ENCODE peak calls at places on chromosome 12, in nine cellular contexts. Q is ovary, N is mesothelial cell of epicardium, A is fibroblast of lung, L is stomach, Y is cardiac fibroblast, P is RWPE1, M is foreskin keratinocyte, Z is A549. U is an unnamed sample.

GRCh38 chr12:7060353-7060954 is at the start of gene C1S:
- DNase-seq in P (peak; percentile 88), L (peak; percentile 39), N (no peak), Q (peak; percentile 92), Z (peak; percentile 95), M (peak; percentile 89), A (peak; percentile 99), Y (peak; percentile 99), U (peak; percentile 6)

GRCh38 chr12:95385646-95386045 is 88.3 kb upstream of the METAP2 start:
- DNase-seq in Z (no peak), Y (peak; percentile 70), N (no peak), A (peak; percentile 77), P (no peak), Q (peak; percentile 24), L (no peak), M (no peak), U (no peak)

GRCh38 chr12:12336049-12336411 is 14.0 kb downstream of the MANSC1 start:
- DNase-seq in L (peak; percentile 42), Z (no peak), N (no peak), Q (no peak), Y (peak; percentile 36), A (no peak), M (peak; percentile 32), P (no peak), U (no peak)

GRCh38 chr12:43842259-43842658 is 6.4 kb downstream of the TMEM117 start:
- DNase-seq in A (no peak), Q (no peak), N (no peak), M (no peak), L (no peak), P (no peak), Z (no peak), Y (no peak), U (no peak)

GRCh38 chr12:52186135-52186840 is 5.5 kb downstream of the KRT80 start:
- DNase-seq in Z (no peak), A (peak; percentile 73), M (peak; percentile 83), N (no peak), L (no peak), Y (peak; percentile 51), P (peak; percentile 77), Q (no peak), U (no peak)

GRCh38 chr12:69284131-69284530 is 44.8 kb downstream of the CPSF6 start:
- DNase-seq in Z (peak; percentile 79), A (peak; percentile 77), L (peak; percentile 70), N (peak; percentile 28), M (no peak), Q (peak; percentile 81), P (peak; percentile 52), Y (peak; percentile 84), U (peak; percentile 81)

GRCh38 chr12:99390707-99391106 is 256.8 kb upstream of the GARIN6 start:
- DNase-seq in N (no peak), Q (no peak), A (no peak), Z (peak; percentile 27), Y (no peak), L (no peak), P (no peak), M (no peak), U (peak; percentile 65)

GRCh38 chr12:109727039-109727723 is 13.6 kb downstream of the FAM222A start:
- DNase-seq in P (no peak), Q (no peak), L (peak; percentile 50), Z (no peak), M (no peak), A (no peak), N (peak; percentile 12), Y (no peak), U (peak; percentile 77)

GRCh38 chr12:4477133-4477532 is 31.5 kb upstream of the FGF6 start:
- DNase-seq in P (no peak), A (no peak), Z (no peak), L (no peak), N (no peak), Q (no peak), Y (no peak), M (no peak), U (no peak)

GRCh38 chr12:52207106-52207505 is 15.3 kb upstream of the KRT80 start:
- DNase-seq in P (no peak), Q (no peak), Z (no peak), Y (no peak), N (no peak), A (no peak), M (no peak), L (no peak), U (no peak)

GRCh38 chr12:1661553-1662335 is 29.1 kb upstream of the ADIPOR2 start:
- DNase-seq in Z (peak; percentile 91), A (peak; percentile 87), Y (peak; percentile 92), M (peak; percentile 84), N (peak; percentile 62), L (peak; percentile 96), P (peak; percentile 85), Q (peak; percentile 87), U (peak; percentile 86)

GRCh38 chr12:107318554-107318803 is 225.1 kb upstream of the CRY1 start:
- DNase-seq in Z (no peak), L (no peak), Q (no peak), A (no peak), N (no peak), M (peak; percentile 72), P (peak; percentile 7), Y (no peak), U (no peak)

GRCh38 chr12:107891967-107892366 is 117.5 kb downstream of the ASCL4 start:
- DNase-seq in N (no peak), L (no peak), M (no peak), P (no peak), Q (no peak), Y (peak; percentile 11), A (peak; percentile 3), Z (peak; percentile 24), U (peak; percentile 56)

GRCh38 chr12:115922952-115923564 is 354.4 kb downstream of the MED13L start:
- DNase-seq in Y (peak; percentile 12), M (no peak), N (no peak), Q (no peak), L (no peak), Z (peak; percentile 53), A (peak; percentile 29), P (no peak), U (no peak)

GRCh38 chr12:73599268-73599667 is 938.4 kb upstream of the ATXN7L3B start:
- DNase-seq in M (no peak), A (no peak), Y (no peak), N (no peak), P (no peak), Q (no peak), Z (no peak), L (no peak), U (no peak)

GRCh38 chr12:68007023-68007422 is 17.8 kb downstream of the IFNG-AS1 start:
- DNase-seq in Y (no peak), Q (no peak), N (no peak), P (no peak), M (no peak), L (no peak), A (peak; percentile 14), Z (no peak), U (no peak)

GRCh38 chr12:57008113-57008687 is 1.9 kb upstream of the ZBTB39 start:
- DNase-seq in A (peak; percentile 84), Z (peak; percentile 79), L (no peak), N (no peak), M (peak; percentile 47), P (peak; percentile 57), Y (peak; percentile 85), Q (no peak), U (peak; percentile 61)

GRCh38 chr12:6635856-6636521 is at the start of gene LPAR5:
- DNase-seq in M (peak; percentile 84), Y (peak; percentile 7), L (peak; percentile 78), Z (peak; percentile 66), N (no peak), P (peak; percentile 91), A (no peak), Q (no peak), U (no peak)

GRCh38 chr12:1373887-1374286 is 220.5 kb downstream of the FBXL14 start:
- DNase-seq in Z (no peak), Y (peak; percentile 70), P (no peak), L (no peak), M (no peak), A (peak; percentile 72), Q (no peak), N (no peak), U (no peak)

DNA sequence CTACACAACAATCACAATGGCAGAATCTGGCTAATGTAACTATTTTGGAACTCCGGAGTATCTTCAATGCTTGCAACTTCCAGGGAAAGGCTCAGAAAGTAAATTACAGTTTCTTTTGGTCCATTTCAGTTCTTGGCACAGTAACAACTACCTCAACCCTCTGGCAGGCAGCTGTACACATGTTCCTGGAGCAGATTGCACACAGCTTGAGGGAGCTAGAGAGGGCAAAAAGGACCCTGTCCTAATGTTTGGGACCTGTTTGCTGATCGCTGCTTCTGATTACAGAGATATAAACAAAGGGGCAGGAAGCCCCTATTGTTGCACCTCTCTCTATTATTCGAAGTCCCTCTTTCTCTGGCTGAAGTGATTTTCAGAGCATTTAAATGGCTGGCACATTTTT is 35.2 kb upstream of the SLC38A1 start:
- DNase-seq in N (no peak), Y (peak; percentile 19), M (no peak), Q (no peak), L (no peak), Z (no peak), A (peak; percentile 34), P (no peak), U (no peak)
- TF ChIP-seq CTCF in N (no peak), Y (no peak), M (no peak), Q (no peak), L (no peak), Z (no peak), A (no peak), P (no peak), U (no peak)

GRCh38 chr12:16449459-16449858 is 102.0 kb downstream of the MGST1 start:
- DNase-seq in A (no peak), N (no peak), L (no peak), Q (no peak), Y (peak; percentile 11), Z (no peak), M (no peak), P (no peak), U (no peak)
- TF ChIP-seq CTCF in A (no peak), N (no peak), L (no peak), Q (no peak), Y (no peak), Z (no peak), M (peak; percentile 14), P (no peak), U (no peak)

GRCh38 chr12:34033628-34034296 is 11.5 kb downstream of the ALG10 start:
- DNase-seq in M (peak; percentile 13), Y (peak; percentile 43), N (no peak), Q (no peak), L (no peak), P (peak; percentile 11), A (peak; percentile 62), Z (peak; percentile 56), U (peak; percentile 27)
- TF ChIP-seq CTCF in M (peak; percentile 65), Y (peak; percentile 46), N (peak; percentile 77), Q (no peak), L (peak; percentile 13), P (peak; percentile 63), A (peak; percentile 48), Z (peak; percentile 56), U (peak; percentile 62)

DNA sequence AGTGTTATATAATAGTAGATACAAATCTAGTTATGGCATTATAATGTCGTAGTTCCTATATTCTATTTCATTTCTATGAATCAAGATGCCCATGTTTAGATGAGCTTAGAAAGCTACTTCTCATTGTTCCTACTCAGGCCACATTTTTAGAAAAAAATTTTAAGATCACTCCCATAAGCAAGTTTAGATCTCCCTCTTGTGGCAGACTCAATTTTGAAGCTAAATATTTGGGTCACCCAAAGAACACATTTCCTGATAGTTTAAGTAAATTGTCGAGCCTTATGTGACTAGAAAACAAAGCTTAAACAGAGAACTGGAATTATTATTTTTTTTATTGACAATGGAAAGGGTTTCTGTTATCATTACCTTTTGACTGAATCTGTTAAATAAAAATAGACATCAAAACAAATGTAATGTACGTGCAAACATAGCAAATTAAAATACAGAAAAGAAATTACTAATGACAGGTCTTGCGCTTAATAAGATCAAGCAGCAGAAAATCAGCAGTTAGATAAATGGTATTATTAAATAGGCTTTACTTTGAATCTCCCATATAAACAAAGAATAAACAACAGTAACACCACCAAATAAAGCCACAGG is 180.2 kb downstream of the ACSS3 start:
- DNase-seq in Q (no peak), P (peak; percentile 12), M (peak; percentile 48), A (peak; percentile 72), Y (peak; percentile 73), Z (peak; percentile 51), N (no peak), L (no peak), U (peak; percentile 56)
- TF ChIP-seq CTCF in Q (peak; percentile 13), P (peak; percentile 35), M (peak; percentile 78), A (peak; percentile 65), Y (peak; percentile 55), Z (peak; percentile 57), N (peak; percentile 63), L (no peak), U (peak; percentile 71)